ENCODE peak calls at places on chromosomes 5 and 9, in seven cellular contexts. One of them, this sample, is unnamed.

GRCh38 chr5:57816108-57816507 is 333.5 kb upstream of the ACTBL2 start:
- DNase-seq in IMR-90: peak; percentile 98
- DNase-seq in bronchial epithelial cell: peak; percentile 99
- DNase-seq in pancreas: no peak
- DNase-seq in transverse colon: no peak
- DNase-seq in astrocyte of the spinal cord: peak; percentile 98
- DNase-seq in GM06990: no peak
- DNase-seq in this sample: peak; percentile 92

GRCh38 chr9:14532716-14533115 is 160.5 kb downstream of the ZDHHC21 start:
- DNase-seq in IMR-90: no peak
- DNase-seq in bronchial epithelial cell: peak; percentile 33
- DNase-seq in pancreas: no peak
- DNase-seq in transverse colon: no peak
- DNase-seq in astrocyte of the spinal cord: no peak
- DNase-seq in GM06990: no peak
- DNase-seq in this sample: no peak

GRCh38 chr5:96146675-96147074 is 185.0 kb upstream of the ELL2 start:
- DNase-seq in IMR-90: peak; percentile 95
- DNase-seq in bronchial epithelial cell: peak; percentile 91
- DNase-seq in pancreas: no peak
- DNase-seq in transverse colon: no peak
- DNase-seq in astrocyte of the spinal cord: peak; percentile 60
- DNase-seq in GM06990: peak; percentile 30
- DNase-seq in this sample: no peak

GRCh38 chr9:125521462-125522327 is 185.3 kb downstream of the MAPKAP1 start:
- DNase-seq in IMR-90: peak; percentile 97
- DNase-seq in bronchial epithelial cell: peak; percentile 98
- DNase-seq in pancreas: no peak
- DNase-seq in transverse colon: no peak
- DNase-seq in astrocyte of the spinal cord: peak; percentile 96
- DNase-seq in GM06990: peak; percentile 24
- DNase-seq in this sample: peak; percentile 89

GRCh38 chr5:170112876-170113516 is 7.3 kb downstream of the FOXI1 start:
- DNase-seq in IMR-90: no peak
- DNase-seq in bronchial epithelial cell: no peak
- DNase-seq in pancreas: no peak
- DNase-seq in transverse colon: no peak
- DNase-seq in astrocyte of the spinal cord: no peak
- DNase-seq in GM06990: no peak
- DNase-seq in this sample: no peak

GRCh38 chr9:16681659-16681990 is 188.8 kb downstream of the BNC2 start:
- DNase-seq in IMR-90: no peak
- DNase-seq in bronchial epithelial cell: no peak
- DNase-seq in pancreas: no peak
- DNase-seq in transverse colon: no peak
- DNase-seq in astrocyte of the spinal cord: no peak
- DNase-seq in GM06990: no peak
- DNase-seq in this sample: no peak

GRCh38 chr9:96491079-96491879 is 41.3 kb downstream of the HABP4 start:
- DNase-seq in IMR-90: peak; percentile 77
- DNase-seq in bronchial epithelial cell: no peak
- DNase-seq in pancreas: no peak
- DNase-seq in transverse colon: no peak
- DNase-seq in astrocyte of the spinal cord: peak; percentile 70
- DNase-seq in GM06990: no peak
- DNase-seq in this sample: no peak

GRCh38 chr9:134630393-134630790 is 11.2 kb upstream of the COL5A1 start:
- DNase-seq in IMR-90: no peak
- DNase-seq in bronchial epithelial cell: no peak
- DNase-seq in pancreas: no peak
- DNase-seq in transverse colon: no peak
- DNase-seq in astrocyte of the spinal cord: no peak
- DNase-seq in GM06990: no peak
- DNase-seq in this sample: no peak

GRCh38 chr9:92185681-92186080 is 70.5 kb upstream of the SPTLC1 start:
- DNase-seq in IMR-90: peak; percentile 81
- DNase-seq in bronchial epithelial cell: no peak
- DNase-seq in pancreas: no peak
- DNase-seq in transverse colon: no peak
- DNase-seq in astrocyte of the spinal cord: no peak
- DNase-seq in GM06990: no peak
- DNase-seq in this sample: no peak

GRCh38 chr9:89597711-89598707 is 6.8 kb upstream of the GADD45G start:
- DNase-seq in IMR-90: peak; percentile 59
- DNase-seq in bronchial epithelial cell: peak; percentile 45
- DNase-seq in pancreas: peak; percentile 45
- DNase-seq in transverse colon: peak; percentile 66
- DNase-seq in astrocyte of the spinal cord: peak; percentile 54
- DNase-seq in GM06990: peak; percentile 5
- DNase-seq in this sample: peak; percentile 47

GRCh38 chr5:36600847-36601527 is 5.4 kb upstream of the SLC1A3 start:
- DNase-seq in IMR-90: no peak
- DNase-seq in bronchial epithelial cell: no peak
- DNase-seq in pancreas: no peak
- DNase-seq in transverse colon: no peak
- DNase-seq in astrocyte of the spinal cord: no peak
- DNase-seq in GM06990: no peak
- DNase-seq in this sample: no peak

GRCh38 chr5:36606052-36606436 is 362 bp upstream of the SLC1A3 start:
- DNase-seq in IMR-90: no peak
- DNase-seq in bronchial epithelial cell: no peak
- DNase-seq in pancreas: no peak
- DNase-seq in transverse colon: no peak
- DNase-seq in astrocyte of the spinal cord: no peak
- DNase-seq in GM06990: no peak
- DNase-seq in this sample: no peak

GRCh38 chr5:36605241-36605640 is 1.2 kb upstream of the SLC1A3 start:
- DNase-seq in IMR-90: no peak
- DNase-seq in bronchial epithelial cell: no peak
- DNase-seq in pancreas: no peak
- DNase-seq in transverse colon: no peak
- DNase-seq in astrocyte of the spinal cord: no peak
- DNase-seq in GM06990: no peak
- DNase-seq in this sample: no peak

GRCh38 chr5:36599986-36600779 is 6.2 kb upstream of the SLC1A3 start:
- DNase-seq in IMR-90: peak; percentile 46
- DNase-seq in bronchial epithelial cell: peak; percentile 71
- DNase-seq in pancreas: no peak
- DNase-seq in transverse colon: no peak
- DNase-seq in astrocyte of the spinal cord: no peak
- DNase-seq in GM06990: no peak
- DNase-seq in this sample: no peak

DNA sequence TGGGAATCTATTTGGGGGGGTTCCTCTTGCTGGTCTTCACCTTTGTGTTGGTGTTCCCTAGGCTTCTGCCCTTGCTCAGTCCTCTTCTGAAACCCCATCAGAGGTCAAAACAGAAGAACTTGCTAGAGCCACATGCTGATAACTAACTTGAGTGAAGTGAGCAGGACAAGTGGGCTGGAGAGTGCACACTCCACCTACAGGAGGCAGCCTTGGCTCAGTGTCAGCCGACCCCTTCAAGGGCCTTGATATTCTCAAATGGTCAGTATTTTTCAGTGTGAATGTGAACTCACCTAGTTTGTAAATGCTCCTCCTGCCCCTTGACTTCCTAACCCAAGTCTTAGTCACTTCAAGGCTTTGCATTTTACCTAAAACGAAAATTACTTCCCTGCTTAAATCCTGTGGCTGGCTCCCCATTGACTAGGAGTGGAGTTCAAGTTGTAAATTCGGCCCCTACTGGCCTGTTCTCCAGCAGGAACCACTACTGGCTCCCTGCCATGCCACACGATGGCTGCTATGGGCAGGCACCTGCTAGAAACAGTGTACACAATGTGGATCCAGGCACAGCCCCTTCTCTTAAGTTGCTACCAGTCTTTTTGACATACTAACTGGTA is 3.6 kb upstream of the SLC1A3 start:
- DNase-seq in IMR-90: no peak
- DNase-seq in bronchial epithelial cell: no peak
- DNase-seq in pancreas: no peak
- DNase-seq in transverse colon: no peak
- DNase-seq in astrocyte of the spinal cord: no peak
- DNase-seq in GM06990: no peak
- DNase-seq in this sample: no peak
- TF ChIP-seq CTCF in IMR-90: no peak
- TF ChIP-seq CTCF in bronchial epithelial cell: peak; percentile 9
- TF ChIP-seq CTCF in pancreas: no peak
- TF ChIP-seq CTCF in transverse colon: no peak
- TF ChIP-seq CTCF in astrocyte of the spinal cord: no peak
- TF ChIP-seq CTCF in GM06990: peak; percentile 42
- TF ChIP-seq CTCF in this sample: peak; percentile 3

GRCh38 chr5:134534726-134535110 is 9.2 kb downstream of the JADE2 start:
- DNase-seq in IMR-90: no peak
- DNase-seq in bronchial epithelial cell: no peak
- DNase-seq in pancreas: no peak
- DNase-seq in transverse colon: no peak
- DNase-seq in astrocyte of the spinal cord: no peak
- DNase-seq in GM06990: no peak
- DNase-seq in this sample: no peak
- TF ChIP-seq CTCF in IMR-90: no peak
- TF ChIP-seq CTCF in bronchial epithelial cell: no peak
- TF ChIP-seq CTCF in pancreas: no peak
- TF ChIP-seq CTCF in transverse colon: no peak
- TF ChIP-seq CTCF in astrocyte of the spinal cord: no peak
- TF ChIP-seq CTCF in GM06990: no peak
- TF ChIP-seq CTCF in this sample: no peak

DNA sequence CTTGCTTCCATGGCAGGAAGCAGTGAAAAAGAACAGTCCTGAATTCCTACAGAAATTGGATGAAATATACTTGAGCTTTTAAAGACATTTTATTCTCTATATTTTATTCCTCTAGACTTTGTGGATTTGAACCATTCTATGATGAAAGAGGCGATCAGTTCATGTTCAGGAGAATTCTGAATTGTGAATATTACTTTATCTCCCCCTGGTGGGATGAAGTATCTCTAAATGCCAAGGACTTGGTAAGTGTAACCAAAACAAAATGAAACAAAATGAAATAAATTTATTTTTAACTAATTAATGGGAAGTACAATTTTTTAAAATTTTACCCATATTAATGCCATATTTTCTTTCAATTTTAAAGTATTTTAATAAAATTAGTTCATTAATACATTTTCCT is 34.1 kb downstream of the STARD4 start:
- DNase-seq in IMR-90: no peak
- DNase-seq in bronchial epithelial cell: no peak
- DNase-seq in pancreas: no peak
- DNase-seq in transverse colon: no peak
- DNase-seq in astrocyte of the spinal cord: peak; percentile 26
- DNase-seq in GM06990: no peak
- DNase-seq in this sample: no peak
- TF ChIP-seq CTCF in IMR-90: peak; percentile 36
- TF ChIP-seq CTCF in bronchial epithelial cell: no peak
- TF ChIP-seq CTCF in pancreas: no peak
- TF ChIP-seq CTCF in transverse colon: no peak
- TF ChIP-seq CTCF in astrocyte of the spinal cord: peak; percentile 38
- TF ChIP-seq CTCF in GM06990: peak; percentile 16
- TF ChIP-seq CTCF in this sample: peak; percentile 23

GRCh38 chr9:114674798-114675554 is 7.0 kb downstream of the TEX48 start:
- DNase-seq in IMR-90: peak; percentile 61
- DNase-seq in bronchial epithelial cell: no peak
- DNase-seq in pancreas: no peak
- DNase-seq in transverse colon: no peak
- DNase-seq in astrocyte of the spinal cord: no peak
- DNase-seq in GM06990: no peak
- DNase-seq in this sample: no peak
- TF ChIP-seq CTCF in IMR-90: peak; percentile 7
- TF ChIP-seq CTCF in bronchial epithelial cell: no peak
- TF ChIP-seq CTCF in pancreas: no peak
- TF ChIP-seq CTCF in transverse colon: no peak
- TF ChIP-seq CTCF in astrocyte of the spinal cord: peak; percentile 8
- TF ChIP-seq CTCF in GM06990: no peak
- TF ChIP-seq CTCF in this sample: no peak

GRCh38 chr9:133456409-133456808 is 3.4 kb upstream of the CACFD1 start:
- DNase-seq in IMR-90: no peak
- DNase-seq in bronchial epithelial cell: no peak
- DNase-seq in pancreas: no peak
- DNase-seq in transverse colon: no peak
- DNase-seq in astrocyte of the spinal cord: no peak
- DNase-seq in GM06990: no peak
- DNase-seq in this sample: no peak
- TF ChIP-seq CTCF in IMR-90: peak; percentile 5
- TF ChIP-seq CTCF in bronchial epithelial cell: no peak
- TF ChIP-seq CTCF in pancreas: no peak
- TF ChIP-seq CTCF in transverse colon: no peak
- TF ChIP-seq CTCF in astrocyte of the spinal cord: peak; percentile 20
- TF ChIP-seq CTCF in GM06990: peak; percentile 30
- TF ChIP-seq CTCF in this sample: peak; percentile 19

GRCh38 chr5:145479862-145480261 is 355.3 kb downstream of the PRELID2 start:
- DNase-seq in IMR-90: peak; percentile 56
- DNase-seq in bronchial epithelial cell: peak; percentile 55
- DNase-seq in pancreas: no peak
- DNase-seq in transverse colon: no peak
- DNase-seq in astrocyte of the spinal cord: no peak
- DNase-seq in GM06990: no peak
- DNase-seq in this sample: no peak

GRCh38 chr5:145473032-145473642 is 362.0 kb downstream of the PRELID2 start:
- DNase-seq in IMR-90: peak; percentile 42
- DNase-seq in bronchial epithelial cell: peak; percentile 54
- DNase-seq in pancreas: no peak
- DNase-seq in transverse colon: no peak
- DNase-seq in astrocyte of the spinal cord: no peak
- DNase-seq in GM06990: no peak
- DNase-seq in this sample: no peak

GRCh38 chr5:145483211-145483610 is 351.9 kb downstream of the PRELID2 start:
- DNase-seq in IMR-90: peak; percentile 66
- DNase-seq in bronchial epithelial cell: peak; percentile 93
- DNase-seq in pancreas: no peak
- DNase-seq in transverse colon: no peak
- DNase-seq in astrocyte of the spinal cord: peak; percentile 27
- DNase-seq in GM06990: no peak
- DNase-seq in this sample: no peak

GRCh38 chr5:145479271-145479670 is 355.9 kb downstream of the PRELID2 start:
- DNase-seq in IMR-90: no peak
- DNase-seq in bronchial epithelial cell: peak; percentile 75
- DNase-seq in pancreas: no peak
- DNase-seq in transverse colon: no peak
- DNase-seq in astrocyte of the spinal cord: no peak
- DNase-seq in GM06990: no peak
- DNase-seq in this sample: no peak

DNA sequence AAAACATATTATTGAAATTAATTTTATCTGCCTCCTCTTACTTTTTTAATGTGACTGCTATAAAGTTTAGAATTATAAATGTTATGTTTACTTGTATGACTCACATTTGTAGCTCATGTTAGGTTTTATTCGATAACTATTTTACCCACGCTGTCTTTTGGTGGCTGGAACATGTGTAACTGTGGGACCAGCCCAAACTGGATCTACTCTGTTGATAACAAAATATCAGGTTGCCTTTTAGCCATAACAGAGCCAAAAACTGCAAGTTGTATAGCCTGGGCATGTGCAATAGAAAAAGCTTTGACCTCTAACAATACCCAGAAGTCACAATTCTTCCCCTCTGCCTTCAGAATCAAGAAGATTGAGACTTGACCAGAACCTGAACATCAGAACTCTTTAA is 356.5 kb downstream of the PRELID2 start:
- DNase-seq in IMR-90: peak; percentile 76
- DNase-seq in bronchial epithelial cell: peak; percentile 68
- DNase-seq in pancreas: no peak
- DNase-seq in transverse colon: no peak
- DNase-seq in astrocyte of the spinal cord: no peak
- DNase-seq in GM06990: no peak
- DNase-seq in this sample: no peak
- TF ChIP-seq CTCF in IMR-90: no peak
- TF ChIP-seq CTCF in bronchial epithelial cell: no peak
- TF ChIP-seq CTCF in pancreas: no peak
- TF ChIP-seq CTCF in transverse colon: no peak
- TF ChIP-seq CTCF in astrocyte of the spinal cord: no peak
- TF ChIP-seq CTCF in GM06990: no peak
- TF ChIP-seq CTCF in this sample: no peak

This sample was measured in astrocyte of the cerebellum.